ENCODE peak calls at places on chromosomes 16 and 17, in four cellular contexts. T is CD8-positive, alpha-beta T cell; R is epithelial cell of esophagus; S is OCI-M1. I is an unnamed sample.

GRCh38 chr16:87264634-87265033 is 52.6 kb downstream of the C16orf95 start:
- DNase-seq in T (no peak), R (no peak), S (no peak), I (no peak)

GRCh38 chr17:47252766-47253512 is 688 bp upstream of the ITGB3 start:
- DNase-seq in T (no peak), R (no peak), S (peak), I (no peak)

GRCh38 chr16:4578961-4579530 is 22.9 kb downstream of the C16orf96 start:
- DNase-seq in T (no peak), R (no peak), S (no peak), I (no peak)

GRCh38 chr17:63246344-63246743 is 199.8 kb downstream of the CYB561 start:
- DNase-seq in T (no peak), R (peak), S (no peak), I (no peak)

GRCh38 chr16:10521681-10522274 is 58.6 kb downstream of the EMP2 start:
- DNase-seq in T (peak), R (peak), S (peak), I (no peak)

GRCh38 chr17:61323696-61324539 is 75.7 kb upstream of the TBX2 start:
- DNase-seq in T (no peak), R (no peak), S (no peak), I (no peak)

GRCh38 chr17:43720311-43721060 is 38.1 kb downstream of the SOST start:
- DNase-seq in T (peak), R (peak), S (peak), I (peak)

GRCh38 chr17:77694391-77695363 is 263.8 kb upstream of the TNRC6C start:
- DNase-seq in T (no peak), R (no peak), S (no peak), I (no peak)